ENCODE peak calls at places on chromosomes 6 and 20, in nine cellular contexts. U, M, Z, E, R, G, Q, Y and F are unnamed samples.

GRCh38 chr20:49570828-49571552 is 3.1 kb upstream of the PTGIS start:
- DNase-seq in U (no peak), M (no peak), Z (no peak), E (peak; percentile 87), R (peak; percentile 85), G (no peak), Q (no peak), Y (peak; percentile 54), F (peak; percentile 78)

GRCh38 chr6:152223622-152224021 is 413.5 kb downstream of the SYNE1 start:
- DNase-seq in U (no peak), M (no peak), Z (no peak), E (no peak), R (no peak), G (no peak), Q (no peak), Y (no peak), F (no peak)

GRCh38 chr6:150140236-150140969 is 2.4 kb upstream of the PPP1R14C start:
- DNase-seq in U (no peak), M (no peak), Z (no peak), E (no peak), R (no peak), G (no peak), Q (no peak), Y (no peak), F (no peak)

GRCh38 chr20:59269396-59270025 is 30.9 kb upstream of the EDN3 start:
- DNase-seq in U (no peak), M (no peak), Z (no peak), E (no peak), R (no peak), G (no peak), Q (no peak), Y (no peak), F (no peak)

GRCh38 chr6:11278207-11278559 is 45.7 kb upstream of the NEDD9 start:
- DNase-seq in U (no peak), M (no peak), Z (no peak), E (no peak), R (peak; percentile 14), G (no peak), Q (no peak), Y (no peak), F (no peak)

GRCh38 chr6:129501401-129502051 is 208.5 kb downstream of the ARHGAP18 start:
- DNase-seq in U (peak; percentile 98), M (peak; percentile 98), Z (peak; percentile 34), E (peak; percentile 66), R (peak; percentile 98), G (peak; percentile 84), Q (no peak), Y (peak; percentile 96), F (peak; percentile 97)

GRCh38 chr6:133191323-133191722 is 49.8 kb upstream of the EYA4 start:
- DNase-seq in U (no peak), M (no peak), Z (no peak), E (no peak), R (no peak), G (no peak), Q (no peak), Y (no peak), F (no peak)

GRCh38 chr20:36462440-36463211 is 78.7 kb upstream of the MYL9 start:
- DNase-seq in U (no peak), M (peak; percentile 55), Z (peak; percentile 54), E (peak; percentile 80), R (peak; percentile 49), G (no peak), Q (peak; percentile 49), Y (peak; percentile 60), F (peak; percentile 76)

GRCh38 chr20:50957276-50957675 is 1.1 kb downstream of the DPM1 start:
- DNase-seq in U (no peak), M (peak; percentile 17), Z (no peak), E (no peak), R (peak; percentile 45), G (no peak), Q (peak; percentile 11), Y (no peak), F (peak; percentile 78)

GRCh38 chr6:28719275-28719940 is 193.7 kb downstream of the GPX5 start:
- DNase-seq in U (peak; percentile 67), M (no peak), Z (peak; percentile 72), E (no peak), R (no peak), G (no peak), Q (peak; percentile 12), Y (peak; percentile 50), F (peak; percentile 42)

GRCh38 chr20:46670585-46671584 is 18.4 kb downstream of the TP53RK start:
- DNase-seq in U (no peak), M (no peak), Z (no peak), E (no peak), R (no peak), G (no peak), Q (no peak), Y (no peak), F (no peak)

GRCh38 chr6:43771858-43772570 is 2.0 kb downstream of the VEGFA start:
- DNase-seq in U (no peak), M (peak; percentile 44), Z (peak; percentile 76), E (peak; percentile 96), R (no peak), G (peak; percentile 78), Q (peak; percentile 82), Y (no peak), F (peak; percentile 86)

GRCh38 chr6:134512946-134513345 is 195.0 kb upstream of the SGK1 start:
- DNase-seq in U (no peak), M (no peak), Z (no peak), E (peak; percentile 65), R (peak; percentile 30), G (no peak), Q (no peak), Y (peak; percentile 31), F (peak; percentile 53)

GRCh38 chr20:24840121-24840713 is 108.9 kb upstream of the CST7 start:
- DNase-seq in U (no peak), M (no peak), Z (no peak), E (no peak), R (no peak), G (no peak), Q (no peak), Y (no peak), F (peak; percentile 13)

GRCh38 chr20:24842591-24843442 is 106.3 kb upstream of the CST7 start:
- DNase-seq in U (no peak), M (no peak), Z (no peak), E (peak; percentile 3), R (no peak), G (peak; percentile 92), Q (peak; percentile 76), Y (no peak), F (no peak)

GRCh38 chr20:24838551-24839530 is 110.2 kb upstream of the CST7 start:
- DNase-seq in U (no peak), M (peak; percentile 7), Z (no peak), E (peak; percentile 83), R (peak; percentile 41), G (no peak), Q (no peak), Y (peak; percentile 12), F (peak; percentile 74)

GRCh38 chr20:24837721-24838456 is 111.2 kb upstream of the CST7 start:
- DNase-seq in U (no peak), M (peak; percentile 52), Z (no peak), E (peak; percentile 46), R (peak; percentile 61), G (no peak), Q (no peak), Y (peak; percentile 50), F (peak; percentile 45)

GRCh38 chr20:24843443-24843715 is 105.7 kb upstream of the CST7 start:
- DNase-seq in U (no peak), M (no peak), Z (no peak), E (no peak), R (no peak), G (no peak), Q (no peak), Y (no peak), F (no peak)
- H2AFZ ChIP-seq in U (no peak overlapping the region), M (no peak overlapping the region), Z (no peak overlapping the region), E (no peak overlapping the region), R (no peak overlapping the region), G (no peak overlapping the region), Q (peak overlapping the region; percentile 70), Y (no peak overlapping the region), F (no peak overlapping the region)

DNA sequence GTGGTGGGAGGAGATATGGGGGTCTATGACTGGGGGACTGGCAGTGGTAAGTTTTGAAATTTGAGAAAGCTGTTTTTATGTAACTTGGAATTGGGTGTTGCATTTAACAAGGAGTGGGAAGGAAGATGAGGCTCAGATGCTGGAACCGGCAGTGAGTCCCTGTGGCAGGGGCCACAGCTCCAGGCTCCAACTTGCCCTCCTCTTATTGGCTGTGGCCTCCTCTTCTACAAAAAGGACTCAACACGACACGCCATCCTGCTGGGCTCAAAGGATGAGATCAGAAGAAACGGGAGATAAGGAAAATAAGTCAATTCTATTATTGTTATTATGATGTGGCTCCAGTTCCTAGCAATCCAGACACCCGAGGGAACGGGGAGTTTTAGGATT is 5.8 kb upstream of the TGM2 start:
- DNase-seq in U (no peak), M (no peak), Z (no peak), E (no peak), R (no peak), G (no peak), Q (no peak), Y (no peak), F (peak; percentile 52)
- H2AFZ ChIP-seq in U (no peak overlapping the region), M (peak overlapping the region; percentile 22), Z (no peak overlapping the region), E (peak overlapping the region; percentile 39), R (no peak overlapping the region), G (no peak overlapping the region), Q (no peak overlapping the region), Y (peak overlapping the region; percentile 86), F (peak overlapping the region; percentile 55)

DNA sequence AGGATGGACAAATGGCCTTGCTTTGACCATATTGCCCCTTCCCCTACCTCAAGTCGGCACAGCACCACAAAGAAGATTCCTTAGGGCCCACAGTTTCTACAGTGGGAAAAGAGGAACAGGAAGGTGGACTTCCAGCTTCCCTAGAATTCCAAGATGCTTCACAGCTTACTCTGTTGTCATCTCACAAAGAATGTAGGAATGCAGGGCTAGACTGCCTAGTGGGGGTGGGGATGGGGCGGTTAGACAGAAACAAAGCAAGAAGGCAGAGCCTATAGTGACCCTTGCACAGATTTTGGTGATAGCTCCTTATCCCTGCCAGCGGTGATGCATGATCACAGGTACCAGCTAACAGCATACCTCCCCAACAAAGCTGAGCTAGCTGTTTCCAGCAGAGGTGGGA is 607.6 kb upstream of the MAN1A1 start:
- DNase-seq in U (no peak), M (no peak), Z (peak; percentile 76), E (no peak), R (no peak), G (no peak), Q (no peak), Y (no peak), F (no peak)
- H2AFZ ChIP-seq in U (no peak overlapping the region), M (no peak overlapping the region), Z (peak overlapping the region; percentile 40), E (no peak overlapping the region), R (no peak overlapping the region), G (no peak overlapping the region), Q (no peak overlapping the region), Y (no peak overlapping the region), F (no peak overlapping the region)

DNA sequence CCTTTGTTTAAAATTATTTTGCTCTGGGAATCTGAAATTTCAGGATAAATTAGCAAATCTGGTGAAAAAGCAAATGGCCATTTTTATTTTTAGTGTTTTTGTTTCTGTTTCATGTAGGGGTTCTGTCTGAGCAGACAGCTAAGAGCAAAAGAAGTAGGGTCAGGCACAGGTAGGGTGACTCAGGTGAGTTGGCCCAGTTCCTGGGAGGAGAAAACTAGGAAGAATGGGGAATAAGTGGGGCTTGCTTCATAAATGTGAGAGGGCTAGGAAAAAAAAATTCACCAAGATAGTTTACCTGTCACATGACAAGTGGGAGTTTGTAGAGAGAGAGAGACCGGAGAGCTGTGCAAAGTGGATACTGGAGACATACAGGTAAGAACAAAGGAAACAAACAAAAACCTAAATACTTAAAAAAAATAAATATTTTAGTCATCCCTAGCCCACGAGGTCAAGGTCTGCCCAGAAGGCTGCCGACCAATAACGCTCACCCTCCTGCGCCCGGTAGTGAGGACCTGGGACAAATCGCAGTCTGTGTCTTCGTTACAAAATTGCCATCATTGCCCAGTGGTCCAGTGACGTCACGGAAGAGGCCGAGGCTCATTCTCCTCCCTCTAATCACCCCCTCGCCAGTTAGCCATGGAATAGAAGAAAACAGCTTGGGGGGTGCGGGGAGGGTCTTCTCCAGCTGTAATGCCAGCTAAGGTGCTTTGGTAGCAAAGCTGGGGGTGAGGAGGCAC is 2.3 kb downstream of the THBD start:
- DNase-seq in U (no peak), M (no peak), Z (no peak), E (no peak), R (no peak), G (no peak), Q (no peak), Y (no peak), F (no peak)
- H2AFZ ChIP-seq in U (no peak overlapping the region), M (no peak overlapping the region), Z (no peak overlapping the region), E (no peak overlapping the region), R (peak overlapping the region; percentile 56), G (no peak overlapping the region), Q (no peak overlapping the region), Y (no peak overlapping the region), F (peak overlapping the region; percentile 94)